ENCODE peak calls at places on chromosome 16, in six cellular contexts. One of them, this sample, is unnamed.

GRCh38 chr16:77353587-77354263 is 81.1 kb downstream of the ADAMTS18 start:
- DNase-seq in prostate gland: no peak
- DNase-seq in mesendoderm: no peak
- DNase-seq in A549: no peak
- DNase-seq in left ventricle myocardium inferior: no peak
- DNase-seq in mucosa of descending colon: no peak
- DNase-seq in this sample: no peak

GRCh38 chr16:28326881-28327610 is 34.7 kb downstream of the SBK1 start:
- DNase-seq in mesendoderm: peak
- DNase-seq in left ventricle myocardium inferior: peak
- DNase-seq in A549: peak
- DNase-seq in mucosa of descending colon: peak
- DNase-seq in prostate gland: no peak
- DNase-seq in this sample: no peak

GRCh38 chr16:10181196-10182162 is 749 bp downstream of the GRIN2A start:
- DNase-seq in A549: peak
- DNase-seq in mucosa of descending colon: peak
- DNase-seq in left ventricle myocardium inferior: peak
- DNase-seq in mesendoderm: peak
- DNase-seq in prostate gland: peak
- DNase-seq in this sample: no peak

GRCh38 chr16:19330801-19331484 is 45.4 kb downstream of the CLEC19A start:
- DNase-seq in A549: peak
- DNase-seq in mucosa of descending colon: no peak
- DNase-seq in prostate gland: peak
- DNase-seq in mesendoderm: peak
- DNase-seq in left ventricle myocardium inferior: no peak
- DNase-seq in this sample: no peak

GRCh38 chr16:67770371-67770991 is 35.9 kb downstream of the RANBP10 start:
- DNase-seq in mesendoderm: no peak
- DNase-seq in left ventricle myocardium inferior: no peak
- DNase-seq in prostate gland: no peak
- DNase-seq in A549: no peak
- DNase-seq in mucosa of descending colon: no peak
- DNase-seq in this sample: no peak

GRCh38 chr16:53507464-53508180 is 4.6 kb upstream of the AKTIP start:
- DNase-seq in left ventricle myocardium inferior: no peak
- DNase-seq in A549: no peak
- DNase-seq in mesendoderm: no peak
- DNase-seq in prostate gland: no peak
- DNase-seq in mucosa of descending colon: no peak
- DNase-seq in this sample: no peak

GRCh38 chr16:77594057-77594456 is 128.3 kb upstream of the NUDT7 start:
- DNase-seq in A549: no peak
- DNase-seq in mesendoderm: no peak
- DNase-seq in left ventricle myocardium inferior: no peak
- DNase-seq in mucosa of descending colon: no peak
- DNase-seq in prostate gland: no peak
- DNase-seq in this sample: no peak

GRCh38 chr16:83882118-83882879 is 16.6 kb upstream of the MLYCD start:
- DNase-seq in mesendoderm: peak
- DNase-seq in A549: no peak
- DNase-seq in mucosa of descending colon: no peak
- DNase-seq in left ventricle myocardium inferior: no peak
- DNase-seq in prostate gland: no peak
- DNase-seq in this sample: no peak

GRCh38 chr16:5056347-5056746 is 9.4 kb downstream of the C16orf89 start:
- DNase-seq in mucosa of descending colon: peak
- DNase-seq in mesendoderm: peak
- DNase-seq in prostate gland: no peak
- DNase-seq in left ventricle myocardium inferior: no peak
- DNase-seq in A549: no peak
- DNase-seq in this sample: no peak

GRCh38 chr16:14392960-14393359 is 237.1 kb downstream of the PARN start:
- DNase-seq in prostate gland: no peak
- DNase-seq in A549: no peak
- DNase-seq in left ventricle myocardium inferior: no peak
- DNase-seq in mesendoderm: no peak
- DNase-seq in mucosa of descending colon: no peak
- DNase-seq in this sample: no peak

DNA sequence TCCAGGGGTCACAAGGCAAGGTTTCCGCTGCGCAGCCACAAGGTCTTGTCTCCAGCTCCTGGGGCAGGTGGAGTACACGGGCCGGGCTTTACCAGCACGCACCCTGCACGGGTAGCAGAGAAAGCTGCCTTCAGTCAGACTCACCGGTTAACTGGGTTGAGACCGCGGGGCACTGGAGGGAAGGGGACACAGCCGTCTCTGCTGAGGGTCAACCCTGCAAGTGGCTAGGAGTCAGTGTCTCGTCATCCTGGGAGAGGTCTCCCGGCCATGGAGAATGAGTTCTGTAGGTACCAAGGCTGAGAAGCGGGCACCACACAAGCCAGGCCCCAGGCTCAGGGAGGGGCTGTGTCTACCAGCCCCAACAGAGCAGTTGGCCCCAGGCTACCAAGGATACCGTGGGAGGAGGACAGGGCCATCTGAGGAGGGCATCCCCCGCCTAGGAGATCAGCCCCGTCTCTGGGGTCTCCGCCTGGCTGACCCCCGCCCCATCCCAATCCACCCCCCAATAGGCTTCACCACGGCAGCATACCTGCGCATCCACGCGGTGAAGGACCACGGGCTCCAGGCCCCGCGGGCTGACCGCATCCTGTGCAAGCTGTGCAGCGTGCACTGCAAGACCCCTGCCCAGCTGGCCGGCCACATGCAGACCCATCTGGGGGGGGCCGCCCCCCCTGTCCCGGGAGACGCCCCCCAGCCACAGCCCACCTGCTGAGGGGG is 2.8 kb upstream of the PRRT2 start:
- DNase-seq in mucosa of descending colon: peak
- DNase-seq in left ventricle myocardium inferior: no peak
- DNase-seq in mesendoderm: no peak
- DNase-seq in prostate gland: no peak
- DNase-seq in A549: no peak
- DNase-seq in this sample: no peak
- H3K4me3 ChIP-seq in mucosa of descending colon: no peak
- H3K4me3 ChIP-seq in left ventricle myocardium inferior: peak
- H3K4me3 ChIP-seq in mesendoderm: no peak
- H3K4me3 ChIP-seq in prostate gland: peak
- H3K4me3 ChIP-seq in A549: no peak
- H3K4me3 ChIP-seq in this sample: peak

GRCh38 chr16:80993293-80993691 is 13.4 kb downstream of the CMC2 start:
- DNase-seq in mucosa of descending colon: no peak
- DNase-seq in mesendoderm: peak
- DNase-seq in left ventricle myocardium inferior: no peak
- DNase-seq in A549: no peak
- DNase-seq in prostate gland: no peak
- DNase-seq in this sample: peak

GRCh38 chr16:80997964-80998620 is 8.6 kb downstream of the CMC2 start:
- DNase-seq in left ventricle myocardium inferior: no peak
- DNase-seq in mucosa of descending colon: no peak
- DNase-seq in prostate gland: no peak
- DNase-seq in mesendoderm: no peak
- DNase-seq in A549: no peak
- DNase-seq in this sample: no peak

GRCh38 chr16:80994451-80994850 is 12.2 kb downstream of the CMC2 start:
- DNase-seq in A549: no peak
- DNase-seq in mucosa of descending colon: no peak
- DNase-seq in prostate gland: no peak
- DNase-seq in mesendoderm: no peak
- DNase-seq in left ventricle myocardium inferior: no peak
- DNase-seq in this sample: no peak

GRCh38 chr16:80997139-80997798 is 9.4 kb downstream of the CMC2 start:
- DNase-seq in prostate gland: no peak
- DNase-seq in mucosa of descending colon: no peak
- DNase-seq in mesendoderm: no peak
- DNase-seq in A549: peak
- DNase-seq in left ventricle myocardium inferior: no peak
- DNase-seq in this sample: no peak

DNA sequence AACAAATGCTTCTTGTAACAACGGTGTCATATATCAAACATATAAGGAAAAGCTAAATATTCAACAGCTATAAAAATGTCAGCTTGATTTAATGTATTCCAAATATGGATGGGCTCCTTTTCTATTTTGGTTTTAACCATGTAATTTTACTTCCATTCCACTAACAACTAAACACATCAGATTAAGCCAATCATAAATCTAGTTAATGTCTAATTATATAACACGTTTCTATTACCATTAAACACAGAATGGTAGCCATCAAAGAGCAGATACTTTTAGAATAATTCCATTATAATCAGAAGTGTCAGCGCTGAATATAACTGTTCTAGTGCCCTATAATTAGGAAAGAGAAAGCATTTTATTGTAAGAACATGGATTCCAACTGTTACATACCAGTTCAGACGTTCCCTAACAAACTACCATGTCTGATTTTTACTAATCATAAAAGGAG is 10.0 kb downstream of the CMC2 start:
- DNase-seq in mucosa of descending colon: no peak
- DNase-seq in prostate gland: no peak
- DNase-seq in left ventricle myocardium inferior: no peak
- DNase-seq in A549: no peak
- DNase-seq in mesendoderm: no peak
- DNase-seq in this sample: no peak
- H3K4me3 ChIP-seq in mucosa of descending colon: no peak
- H3K4me3 ChIP-seq in prostate gland: no peak
- H3K4me3 ChIP-seq in left ventricle myocardium inferior: peak
- H3K4me3 ChIP-seq in A549: peak
- H3K4me3 ChIP-seq in mesendoderm: no peak
- H3K4me3 ChIP-seq in this sample: no peak

GRCh38 chr16:22633280-22633679 is 122.6 kb downstream of the NPIPB5 start:
- DNase-seq in mesendoderm: peak
- DNase-seq in prostate gland: no peak
- DNase-seq in A549: no peak
- DNase-seq in mucosa of descending colon: no peak
- DNase-seq in left ventricle myocardium inferior: no peak
- DNase-seq in this sample: no peak

GRCh38 chr16:22634913-22635312 is 124.2 kb downstream of the NPIPB5 start:
- DNase-seq in A549: no peak
- DNase-seq in mucosa of descending colon: no peak
- DNase-seq in prostate gland: no peak
- DNase-seq in left ventricle myocardium inferior: no peak
- DNase-seq in mesendoderm: peak
- DNase-seq in this sample: no peak

GRCh38 chr16:22635801-22636200 is 125.1 kb downstream of the NPIPB5 start:
- DNase-seq in mesendoderm: no peak
- DNase-seq in prostate gland: no peak
- DNase-seq in left ventricle myocardium inferior: no peak
- DNase-seq in mucosa of descending colon: no peak
- DNase-seq in A549: no peak
- DNase-seq in this sample: no peak

GRCh38 chr16:22633794-22634193 is 123.1 kb downstream of the NPIPB5 start:
- DNase-seq in mucosa of descending colon: no peak
- DNase-seq in prostate gland: no peak
- DNase-seq in mesendoderm: peak
- DNase-seq in A549: no peak
- DNase-seq in left ventricle myocardium inferior: no peak
- DNase-seq in this sample: no peak

DNA sequence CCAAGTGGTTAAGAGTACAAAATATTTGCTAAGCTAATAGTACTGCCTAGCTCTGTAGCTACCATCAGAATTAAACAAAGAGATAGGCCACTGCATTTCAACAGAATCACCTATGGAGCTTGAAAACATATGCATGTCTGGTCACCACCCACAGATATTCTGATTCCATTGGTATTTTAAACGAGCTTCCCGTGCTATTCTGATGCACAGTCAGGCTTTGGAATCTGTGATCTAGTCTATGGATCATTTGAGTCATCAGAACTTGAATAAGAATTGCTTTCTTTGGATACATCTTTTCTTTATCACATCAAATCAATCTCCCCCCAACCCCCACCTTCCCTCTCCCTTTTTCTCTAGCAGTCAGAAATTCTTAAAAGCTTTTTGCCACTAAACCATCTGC is 124.7 kb downstream of the NPIPB5 start:
- DNase-seq in prostate gland: no peak
- DNase-seq in mucosa of descending colon: no peak
- DNase-seq in mesendoderm: peak
- DNase-seq in A549: no peak
- DNase-seq in left ventricle myocardium inferior: no peak
- DNase-seq in this sample: no peak
- H3K4me3 ChIP-seq in prostate gland: no peak
- H3K4me3 ChIP-seq in mucosa of descending colon: no peak
- H3K4me3 ChIP-seq in mesendoderm: no peak
- H3K4me3 ChIP-seq in A549: no peak
- H3K4me3 ChIP-seq in left ventricle myocardium inferior: no peak
- H3K4me3 ChIP-seq in this sample: no peak

GRCh38 chr16:85935391-85935956 is 36.5 kb downstream of the IRF8 start:
- DNase-seq in prostate gland: no peak
- DNase-seq in left ventricle myocardium inferior: no peak
- DNase-seq in A549: no peak
- DNase-seq in mucosa of descending colon: no peak
- DNase-seq in mesendoderm: peak
- DNase-seq in this sample: no peak
- H3K4me3 ChIP-seq in prostate gland: no peak
- H3K4me3 ChIP-seq in left ventricle myocardium inferior: no peak
- H3K4me3 ChIP-seq in A549: no peak
- H3K4me3 ChIP-seq in mucosa of descending colon: no peak
- H3K4me3 ChIP-seq in mesendoderm: no peak
- H3K4me3 ChIP-seq in this sample: no peak

This sample was measured in skeletal muscle cell.